ENCODE peak calls at places on chromosomes 2 and 18, in four cellular contexts. M is HepG2, H is adrenal gland, O is IMR-90. B is an unnamed sample.

GRCh38 chr18:51668101-51668500 is 470.6 kb upstream of the MEX3C start:
- DNase-seq in M (peak), O (peak), H (peak), B (peak)

GRCh38 chr18:59055345-59056032 is 84.2 kb upstream of the SEC11C start:
- DNase-seq in H (no peak), O (no peak), M (no peak), B (no peak)

GRCh38 chr2:48727560-48727959 is 28.0 kb downstream of the LHCGR start:
- DNase-seq in H (no peak), M (no peak), O (no peak), B (no peak)

GRCh38 chr2:8252997-8253694 is 428.7 kb upstream of the ID2 start:
- DNase-seq in M (no peak), H (peak), O (no peak), B (no peak)

GRCh38 chr2:164504253-164504652 is 117.0 kb downstream of the GRB14 start:
- DNase-seq in M (peak), H (no peak), O (no peak), B (no peak)

GRCh38 chr2:19868705-19869550 is 32.9 kb downstream of the TTC32 start:
- DNase-seq in M (no peak), H (peak), O (no peak), B (no peak)

GRCh38 chr2:98501896-98502295 is 57.2 kb downstream of the INPP4A start:
- DNase-seq in H (no peak), M (no peak), O (no peak), B (no peak)

GRCh38 chr18:34261865-34262780 is 37.4 kb upstream of the NOL4 start:
- DNase-seq in O (no peak), H (no peak), M (no peak), B (no peak)

GRCh38 chr2:185069107-185069506 is 470.8 kb downstream of the ZNF804A start:
- DNase-seq in O (no peak), M (no peak), H (no peak), B (no peak)

GRCh38 chr2:181698230-181698629 is 17.9 kb upstream of the NEUROD1 start:
- DNase-seq in M (no peak), O (no peak), H (no peak), B (no peak)

GRCh38 chr2:221573430-221574230 is 1.5 kb upstream of the EPHA4 start:
- DNase-seq in M (peak), H (peak), O (peak), B (peak)
- TF ChIP-seq POLR2A in M (no peak), H (no peak), O (no peak), B (no peak)

GRCh38 chr2:149585317-149585885 is 2.2 kb downstream of the MMADHC start:
- DNase-seq in M (peak), H (no peak), O (peak), B (no peak)

GRCh38 chr2:149587950-149588487 is 444 bp upstream of the MMADHC start:
- DNase-seq in O (no peak), M (no peak), H (no peak), B (no peak)

GRCh38 chr2:149586063-149586462 is 1.5 kb downstream of the MMADHC start:
- DNase-seq in O (no peak), M (no peak), H (no peak), B (no peak)

GRCh38 chr2:149586898-149587219 is 716 bp downstream of the MMADHC start:
- DNase-seq in H (no peak), M (no peak), O (no peak), B (no peak)

DNA sequence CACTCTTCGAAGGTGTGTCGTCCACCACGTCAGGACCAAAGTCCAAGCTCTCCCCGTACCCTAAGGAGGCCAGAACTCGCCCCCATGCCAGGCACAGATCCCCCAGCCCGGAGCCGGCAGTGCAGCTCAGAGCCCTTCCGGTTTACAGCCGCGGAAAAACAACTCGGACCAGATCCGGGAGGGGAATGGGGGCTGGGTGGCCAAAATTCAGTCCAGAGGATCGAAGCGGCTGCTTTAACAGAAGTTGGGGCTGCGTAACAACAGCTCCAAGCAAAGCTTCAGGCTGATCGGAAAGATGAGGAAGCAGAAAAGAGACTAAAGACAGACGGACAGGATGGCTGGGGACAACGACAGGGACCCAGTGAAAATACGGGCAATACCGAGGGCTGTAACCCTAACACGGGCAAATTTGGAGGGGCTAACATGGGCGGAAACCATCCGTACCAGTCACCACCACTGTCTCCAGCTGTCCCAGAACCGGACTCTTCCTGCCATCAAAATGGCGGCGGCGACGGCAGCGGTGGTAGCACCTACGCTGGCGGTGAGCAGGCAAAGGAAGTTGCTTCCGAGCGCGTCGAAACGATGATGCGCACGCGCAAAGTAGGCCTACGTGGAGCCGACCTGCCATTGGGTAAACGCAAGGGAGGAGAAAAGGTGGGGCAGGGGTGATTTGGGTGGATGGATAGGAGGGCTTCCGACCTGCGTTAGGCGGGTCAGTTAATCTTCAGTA is at the start of gene MMADHC:
- DNase-seq in H (peak), O (peak), M (peak), B (peak)
- TF ChIP-seq POLR2A in H (peak), O (peak), M (peak), B (peak)

GRCh38 chr2:100562613-100563406 is at the start of gene PDCL3:
- DNase-seq in O (peak), M (peak), H (peak), B (peak)
- TF ChIP-seq POLR2A in O (no peak), M (peak), H (peak), B (peak)

GRCh38 chr2:227848146-227848545 is 23.3 kb upstream of the DAW1 start:
- DNase-seq in M (no peak), H (no peak), O (no peak), B (no peak)
- TF ChIP-seq POLR2A in M (no peak), H (no peak), O (no peak), B (no peak)

DNA sequence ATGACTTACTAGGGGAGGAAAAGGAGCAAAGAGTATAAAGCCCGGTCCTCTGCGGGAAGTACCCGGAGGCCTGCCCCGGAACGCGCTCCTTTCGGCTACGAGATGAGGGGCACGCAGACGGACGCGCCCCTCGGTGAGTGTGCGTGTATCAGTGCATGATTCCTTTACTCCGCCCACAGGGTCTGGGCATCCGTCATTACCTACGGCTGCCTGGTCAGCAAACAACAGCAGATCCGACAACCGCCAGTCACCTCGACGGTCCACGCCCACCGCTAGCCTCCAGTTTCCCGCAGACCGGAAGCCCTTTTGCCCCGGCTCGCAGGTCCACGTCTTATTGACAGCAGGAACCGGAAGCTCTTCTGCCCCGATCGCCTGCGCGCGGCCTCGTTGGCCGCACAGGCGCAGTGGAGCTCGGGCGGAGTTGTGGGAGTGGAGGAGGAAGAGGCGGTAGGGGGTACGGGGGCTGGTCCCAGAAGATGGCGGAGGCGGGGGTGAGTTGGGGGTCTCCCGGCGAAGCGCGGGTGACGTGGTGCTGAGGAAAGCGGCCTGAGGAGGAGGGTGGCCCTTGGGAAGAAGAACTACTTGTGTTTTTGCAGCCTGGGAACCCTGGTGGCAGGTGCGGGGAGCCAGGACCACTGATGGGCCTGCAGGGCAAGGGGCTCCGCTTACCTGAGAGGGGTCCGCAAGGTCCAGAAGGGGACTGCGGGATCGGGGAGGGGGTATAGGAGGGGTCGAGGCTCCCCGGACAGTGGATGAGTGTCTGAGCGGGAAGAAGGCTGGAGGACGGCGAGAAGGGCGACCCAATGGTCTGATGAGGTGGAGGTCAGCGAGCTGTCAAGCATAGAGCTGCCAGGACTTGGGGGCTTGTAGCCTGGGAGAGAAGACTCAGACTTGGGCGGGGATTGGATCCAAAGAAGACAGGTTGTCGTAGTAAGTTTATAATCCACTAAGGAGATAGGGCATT is at the start of gene INSIG2:
- DNase-seq in M (peak), H (peak), O (peak), B (peak)
- TF ChIP-seq POLR2A in M (peak), H (no peak), O (no peak), B (peak)

GRCh38 chr2:30303094-30303493 is 71.8 kb downstream of the LBH start:
- DNase-seq in O (no peak), M (no peak), H (no peak), B (no peak)
- TF ChIP-seq POLR2A in O (no peak), M (no peak), H (no peak), B (no peak)

GRCh38 chr2:219597552-219598307 is at the start of gene STK11IP:
- DNase-seq in O (peak), H (peak), M (peak), B (peak)
- TF ChIP-seq POLR2A in O (peak), H (peak), M (peak), B (peak)

DNA sequence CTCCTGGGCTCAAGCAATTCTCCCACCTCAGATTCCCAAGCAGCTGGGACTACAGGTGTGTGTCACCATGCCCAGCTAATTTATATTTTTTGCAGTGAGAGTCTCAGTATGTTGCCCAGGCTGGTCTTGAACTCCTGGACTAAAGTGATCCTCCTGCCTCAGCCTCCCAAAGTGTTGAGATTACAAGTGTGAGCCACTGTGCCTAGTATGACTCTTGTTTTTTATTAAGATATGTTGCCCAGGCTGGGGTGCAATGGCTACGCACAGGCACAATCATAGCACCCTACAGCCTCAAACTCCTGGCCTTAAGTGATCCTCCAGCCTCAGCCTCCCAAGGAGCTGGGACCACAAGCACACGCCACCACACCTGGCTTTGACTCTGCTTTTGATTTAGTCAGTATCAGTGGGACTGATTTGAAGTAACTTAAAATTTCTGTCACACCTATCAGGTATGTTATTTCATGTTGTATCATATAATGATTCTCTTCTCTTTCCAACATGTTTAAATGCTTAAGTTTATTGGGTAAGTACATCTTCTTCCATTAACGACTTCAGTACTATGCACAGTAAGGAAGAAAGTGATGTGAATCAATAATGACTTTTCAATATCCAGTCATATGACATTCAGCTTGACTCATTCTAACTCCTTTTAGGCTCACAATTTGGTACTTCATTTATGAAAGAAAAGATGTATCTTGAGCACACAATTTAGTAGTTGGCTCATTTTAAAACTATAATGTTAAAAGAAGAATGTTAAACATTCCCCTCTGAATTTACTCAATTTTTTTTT is 6.3 kb downstream of the PPP4R3B start:
- DNase-seq in H (no peak), O (no peak), M (no peak), B (no peak)
- TF ChIP-seq POLR2A in H (no peak), O (no peak), M (peak), B (no peak)

GRCh38 chr2:86441392-86441788 is 219 bp downstream of the KDM3A start:
- DNase-seq in O (no peak), H (no peak), M (no peak), B (no peak)
- TF ChIP-seq POLR2A in O (peak), H (peak), M (peak), B (peak)

GRCh38 chr2:74836675-74837401 is 2.9 kb downstream of the HK2 start:
- DNase-seq in M (no peak), H (no peak), O (no peak), B (no peak)
- TF ChIP-seq POLR2A in M (no peak), H (no peak), O (no peak), B (no peak)

B was measured in H54.